ENCODE peak calls at places on chromosomes 16 and 17, in five cellular contexts. U is IMR-90, N is MM.1S, A is tibial artery, P is stomach. R is an unnamed sample.

GRCh38 chr17:58307468-58308172 is 21.0 kb downstream of the TSPOAP1 start:
- DNase-seq in U (no peak), N (no peak), A (peak; percentile 16), P (peak; percentile 13), R (no peak)

GRCh38 chr17:57257911-57258885 is 1.9 kb downstream of the MSI2 start:
- DNase-seq in U (no peak), N (no peak), A (no peak), P (no peak), R (no peak)

GRCh38 chr16:25841776-25842175 is 150.0 kb downstream of the HS3ST4 start:
- DNase-seq in U (no peak), N (no peak), A (no peak), P (no peak), R (no peak)

GRCh38 chr16:88781140-88782077 is 3.6 kb downstream of the PIEZO1 start:
- DNase-seq in U (no peak), N (peak; percentile 67), A (peak; percentile 62), P (no peak), R (no peak)

GRCh38 chr16:71933913-71934696 is 38.8 kb downstream of the IST1 start:
- DNase-seq in U (peak; percentile 79), N (no peak), A (no peak), P (no peak), R (no peak)

GRCh38 chr17:7803981-7804380 is 30.0 kb upstream of the KDM6B start:
- DNase-seq in U (no peak), N (no peak), A (no peak), P (peak; percentile 38), R (peak; percentile 63)

GRCh38 chr16:49365711-49366509 is 7.7 kb upstream of the C16orf78 start:
- DNase-seq in U (no peak), N (peak; percentile 16), A (no peak), P (no peak), R (no peak)

GRCh38 chr17:64240741-64241347 is 22.2 kb downstream of the TEX2 start:
- DNase-seq in U (peak; percentile 93), N (no peak), A (peak; percentile 65), P (no peak), R (no peak)

GRCh38 chr17:75090871-75091854 is 3.4 kb downstream of the SLC16A5 start:
- DNase-seq in U (no peak), N (no peak), A (no peak), P (peak; percentile 57), R (no peak)

GRCh38 chr16:785563-786535 is 2.3 kb downstream of the RPUSD1 start:
- DNase-seq in U (peak; percentile 37), N (peak; percentile 53), A (peak; percentile 38), P (peak; percentile 82), R (no peak)

GRCh38 chr17:65389956-65390355 is 171.5 kb downstream of the AXIN2 start:
- DNase-seq in U (peak; percentile 68), N (no peak), A (no peak), P (no peak), R (no peak)

GRCh38 chr17:67652433-67652832 is 65.3 kb upstream of the NOL11 start:
- DNase-seq in U (no peak), N (no peak), A (no peak), P (no peak), R (no peak)

GRCh38 chr16:9122342-9122741 is 30.9 kb downstream of the HAPSTR1 start:
- DNase-seq in U (no peak), N (no peak), A (no peak), P (no peak), R (no peak)

GRCh38 chr16:84378567-84378966 is 10.2 kb downstream of the ATP2C2 start:
- DNase-seq in U (no peak), N (no peak), A (no peak), P (no peak), R (no peak)

GRCh38 chr16:56422896-56423441 is 2.4 kb downstream of the AMFR start:
- DNase-seq in U (no peak), N (no peak), A (no peak), P (no peak), R (no peak)

GRCh38 chr17:27577124-27577761 is 53.7 kb upstream of the LGALS9 start:
- DNase-seq in U (peak; percentile 82), N (no peak), A (no peak), P (no peak), R (no peak)

GRCh38 chr16:84119368-84119767 is 2.6 kb upstream of the MBTPS1 start:
- DNase-seq in U (no peak), N (no peak), A (no peak), P (no peak), R (no peak)

GRCh38 chr16:31467151-31467550 is 4.8 kb upstream of the TGFB1I1 start:
- DNase-seq in U (no peak), N (no peak), A (no peak), P (no peak), R (no peak)

GRCh38 chr16:11106726-11107125 is 149.3 kb downstream of the SOCS1 start:
- DNase-seq in U (no peak), N (no peak), A (no peak), P (no peak), R (no peak)

GRCh38 chr16:10523025-10523424 is 57.4 kb downstream of the EMP2 start:
- DNase-seq in U (no peak), N (no peak), A (no peak), P (no peak), R (no peak)

GRCh38 chr17:34858941-34859562 is 102.2 kb downstream of the CCT6B start:
- DNase-seq in U (no peak), N (no peak), A (no peak), P (no peak), R (no peak)

GRCh38 chr17:1186214-1186820 is 6.5 kb upstream of the ABR start:
- DNase-seq in U (peak; percentile 74), N (no peak), A (peak; percentile 54), P (no peak), R (no peak)
- H3K4me3 ChIP-seq in U (no peak overlapping the region), N (no peak overlapping the region), A (peak overlapping the region; percentile 3), P (peak overlapping the region; percentile 19), R (peak overlapping the region; percentile 33)

GRCh38 chr16:74942977-74943918 is 41.7 kb downstream of the WDR59 start:
- DNase-seq in U (no peak), N (no peak), A (no peak), P (no peak), R (no peak)

GRCh38 chr16:74949309-74949708 is 35.6 kb downstream of the WDR59 start:
- DNase-seq in U (no peak), N (no peak), A (no peak), P (no peak), R (no peak)

GRCh38 chr16:74939688-74940087 is 45.2 kb downstream of the WDR59 start:
- DNase-seq in U (no peak), N (no peak), A (no peak), P (no peak), R (no peak)

GRCh38 chr16:74944466-74944865 is 40.5 kb downstream of the WDR59 start:
- DNase-seq in U (no peak), N (no peak), A (no peak), P (no peak), R (no peak)
- TF ChIP-seq CTCF in U (no peak), N (no peak), A (no peak), P (no peak), R (no peak)

GRCh38 chr16:85584192-85584757 is 28.8 kb upstream of the GSE1 start:
- DNase-seq in U (no peak), N (no peak), A (no peak), P (no peak), R (no peak)
- H3K4me3 ChIP-seq in U (no peak overlapping the region), N (no peak overlapping the region), A (no peak overlapping the region), P (no peak overlapping the region), R (no peak overlapping the region)

GRCh38 chr17:45675012-45675411 is 109.1 kb upstream of the CRHR1 start:
- DNase-seq in U (no peak), N (no peak), A (no peak), P (no peak), R (no peak)
- TF ChIP-seq CTCF in U (no peak), N (no peak), A (no peak), P (no peak), R (no peak)

DNA sequence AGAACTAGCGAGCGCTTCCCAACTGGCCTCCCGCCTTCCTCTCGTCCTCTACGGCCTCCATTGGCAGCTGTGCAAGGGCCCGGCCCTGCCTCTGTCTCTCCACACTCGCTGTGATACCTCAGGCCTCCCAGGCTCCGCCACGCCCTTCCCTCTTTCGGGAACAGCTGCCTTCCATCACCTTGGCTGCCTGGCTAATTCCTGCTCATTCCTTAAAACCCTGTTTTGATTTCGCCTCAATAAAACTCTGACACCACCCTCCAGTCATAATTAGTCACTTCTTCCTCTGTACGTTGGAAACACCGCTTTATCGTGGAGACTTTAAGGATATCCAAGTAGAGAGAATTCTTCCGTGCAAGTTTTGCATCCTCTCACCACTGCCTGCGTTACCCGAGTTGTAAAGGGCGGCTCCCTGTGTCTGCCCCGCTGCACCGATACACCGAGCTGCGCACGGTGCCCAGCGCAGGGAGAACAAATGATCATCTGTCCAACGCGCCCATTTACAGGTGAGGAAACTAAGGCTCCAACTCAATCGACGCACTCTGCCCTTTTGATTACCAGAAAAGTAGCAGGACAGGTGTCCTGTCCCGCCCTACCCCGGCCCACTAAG is 139.6 kb downstream of the SEC14L1 start:
- DNase-seq in U (peak; percentile 84), N (peak; percentile 29), A (no peak), P (no peak), R (no peak)
- H3K4me3 ChIP-seq in U (peak overlapping the region; percentile 65), N (peak overlapping the region; percentile 55), A (peak overlapping the region; percentile 40), P (peak overlapping the region; percentile 59), R (peak overlapping the region; percentile 40)

GRCh38 chr17:62690168-62690897 is 62.9 kb downstream of the MRC2 start:
- DNase-seq in U (no peak), N (no peak), A (no peak), P (no peak), R (no peak)
- TF ChIP-seq CTCF in U (peak; percentile 8), N (no peak), A (no peak), P (no peak), R (peak; percentile 1)

GRCh38 chr17:4518901-4519300 is 20.2 kb downstream of the SPNS2 start:
- DNase-seq in U (no peak), N (no peak), A (no peak), P (no peak), R (no peak)
- H3K4me3 ChIP-seq in U (no peak overlapping the region), N (peak overlapping the region; percentile 40), A (no peak overlapping the region), P (no peak overlapping the region), R (no peak overlapping the region)

DNA sequence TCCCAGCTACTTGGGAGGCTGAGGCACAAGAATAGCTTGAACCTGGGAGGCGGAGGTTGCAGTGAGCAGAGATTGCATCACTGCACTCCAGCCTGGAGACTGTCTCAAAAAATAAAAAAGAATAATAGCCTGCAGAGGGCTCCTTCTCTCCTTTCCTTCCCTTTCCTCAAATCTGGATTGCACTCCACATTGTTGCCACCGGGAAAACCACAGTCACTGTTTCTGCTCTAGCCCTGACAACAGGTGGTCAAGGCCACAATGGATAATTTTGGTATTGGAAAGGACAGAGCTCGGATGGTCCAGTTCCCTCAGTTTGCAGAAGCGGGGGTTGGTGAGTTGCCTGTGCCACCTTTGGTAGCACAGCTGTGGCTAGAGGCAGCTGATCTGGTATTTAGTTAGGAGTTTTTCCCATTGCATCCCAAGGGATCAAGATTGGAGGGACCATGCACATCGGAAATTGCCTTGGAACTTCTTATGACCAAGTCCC is 44.7 kb upstream of the PRSS54 start:
- DNase-seq in U (no peak), N (no peak), A (no peak), P (no peak), R (no peak)
- TF ChIP-seq CTCF in U (peak; percentile 23), N (peak; percentile 19), A (no peak), P (no peak), R (peak; percentile 20)